ENCODE peak calls at places on chromosomes 3 and 15, in five cellular contexts. N, G, Z, I and H are unnamed samples.

GRCh38 chr15:52379395-52380111 is 83.9 kb upstream of the MYO5C start:
- DNase-seq in Z (no peak), G (no peak), N (peak), I (no peak), H (no peak)

GRCh38 chr3:109234300-109234699 is 82.0 kb downstream of the DPPA2 start:
- DNase-seq in N (no peak), Z (no peak), I (peak), G (no peak), H (no peak)

GRCh38 chr3:50153782-50154475 is 1.2 kb upstream of the SEMA3F start:
- DNase-seq in N (no peak), I (no peak), Z (no peak), G (no peak), H (no peak)

GRCh38 chr3:47318921-47319320 is 36.2 kb downstream of the KLHL18 start:
- DNase-seq in G (peak), Z (no peak), N (no peak), I (no peak), H (no peak)

GRCh38 chr15:92882697-92883642 is 17.2 kb upstream of the CHD2 start:
- DNase-seq in G (no peak), Z (no peak), I (no peak), N (no peak), H (no peak)

GRCh38 chr15:51322622-51323296 is 15.6 kb downstream of the CYP19A1 start:
- DNase-seq in G (no peak), N (no peak), Z (no peak), I (no peak), H (no peak)

GRCh38 chr3:64541803-64542202 is 146.0 kb downstream of the ADAMTS9 start:
- DNase-seq in G (no peak), Z (no peak), I (no peak), N (no peak), H (no peak)

GRCh38 chr15:78641876-78642275 is 866 bp upstream of the CHRNB4 start:
- DNase-seq in I (no peak), N (no peak), G (no peak), Z (no peak), H (no peak)

GRCh38 chr3:78253860-78254259 is 1214.0 kb downstream of the ROBO2 start:
- DNase-seq in N (no peak), I (no peak), Z (no peak), G (no peak), H (no peak)

GRCh38 chr3:182226995-182227394 is 515.3 kb downstream of the SOX2 start:
- DNase-seq in Z (no peak), N (no peak), G (no peak), I (no peak), H (no peak)

GRCh38 chr3:37163262-37164020 is 10.9 kb downstream of the LRRFIP2 start:
- DNase-seq in I (no peak), N (no peak), G (peak), Z (no peak), H (no peak)

GRCh38 chr15:35693286-35693685 is 147.3 kb upstream of the DPH6 start:
- DNase-seq in N (no peak), I (no peak), G (peak), Z (no peak), H (no peak)

GRCh38 chr15:43329960-43330779 is at the start of gene LCMT2:
- DNase-seq in N (peak), Z (peak), I (peak), G (peak), H (peak)

GRCh38 chr15:67137951-67138935 is 72.8 kb downstream of the SMAD3 start:
- DNase-seq in Z (no peak), G (peak), I (no peak), N (no peak), H (no peak)

GRCh38 chr3:170417090-170417489 is 1.6 kb upstream of the CLDN11 start:
- DNase-seq in G (no peak), I (no peak), Z (no peak), N (no peak), H (no peak)
- TF ChIP-seq RFX5 in G (no peak), I (no peak), Z (no peak), N (no peak), H (no peak)

DNA sequence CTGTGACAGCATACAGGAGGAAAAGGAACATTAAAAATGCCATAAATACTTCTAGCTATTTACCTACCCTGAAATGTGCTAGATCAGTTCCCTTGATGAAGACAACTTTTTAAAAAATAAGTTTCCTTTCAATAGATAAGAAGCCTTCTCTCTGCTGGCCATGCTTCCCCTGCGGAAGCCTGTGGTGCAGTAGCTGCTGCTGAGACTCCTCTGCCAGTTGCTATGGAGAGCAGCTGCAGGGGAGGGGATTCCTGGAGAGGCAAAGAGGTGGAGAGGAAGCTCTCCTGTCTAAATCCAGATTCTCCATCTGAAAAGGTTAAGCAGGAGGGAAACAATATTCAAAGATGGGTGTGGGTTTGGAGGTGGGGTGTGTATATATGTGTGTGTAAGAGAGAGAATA is 69.8 kb upstream of the BFSP2 start:
- DNase-seq in N (no peak), I (no peak), Z (no peak), G (no peak), H (no peak)
- TF ChIP-seq CEBPB in N (no peak), I (no peak), Z (no peak), G (no peak), H (no peak)

GRCh38 chr3:129121792-129122696 is at the start of gene RAB43:
- DNase-seq in G (peak), Z (peak), N (peak), I (peak), H (peak)

GRCh38 chr3:129118745-129119144 is 2.9 kb downstream of the RAB43 start:
- DNase-seq in G (no peak), I (no peak), Z (no peak), N (no peak), H (no peak)

GRCh38 chr3:129119365-129120100 is 2.1 kb downstream of the RAB43 start:
- DNase-seq in Z (no peak), N (no peak), I (no peak), G (no peak), H (peak)

GRCh38 chr3:129121016-129121791 is 400 bp downstream of the RAB43 start:
- DNase-seq in I (no peak), N (no peak), Z (no peak), G (peak), H (no peak)

GRCh38 chr3:129120254-129121004 is 1.2 kb downstream of the RAB43 start:
- DNase-seq in Z (peak), N (peak), I (peak), G (peak), H (peak)
- TF ChIP-seq RFX5 in Z (no peak), N (no peak), I (no peak), G (no peak), H (no peak)

GRCh38 chr3:184542577-184542976 is 19.0 kb upstream of the EPHB3 start:
- DNase-seq in N (no peak), Z (no peak), I (no peak), G (no peak), H (no peak)

GRCh38 chr3:184539801-184540440 is 21.7 kb upstream of the EPHB3 start:
- DNase-seq in I (peak), N (no peak), Z (no peak), G (no peak), H (no peak)

GRCh38 chr3:184538600-184539431 is 22.8 kb upstream of the EPHB3 start:
- DNase-seq in N (no peak), G (no peak), I (peak), Z (no peak), H (no peak)

GRCh38 chr3:184541886-184542562 is 19.6 kb upstream of the EPHB3 start:
- DNase-seq in Z (no peak), N (no peak), G (no peak), I (peak), H (no peak)

DNA sequence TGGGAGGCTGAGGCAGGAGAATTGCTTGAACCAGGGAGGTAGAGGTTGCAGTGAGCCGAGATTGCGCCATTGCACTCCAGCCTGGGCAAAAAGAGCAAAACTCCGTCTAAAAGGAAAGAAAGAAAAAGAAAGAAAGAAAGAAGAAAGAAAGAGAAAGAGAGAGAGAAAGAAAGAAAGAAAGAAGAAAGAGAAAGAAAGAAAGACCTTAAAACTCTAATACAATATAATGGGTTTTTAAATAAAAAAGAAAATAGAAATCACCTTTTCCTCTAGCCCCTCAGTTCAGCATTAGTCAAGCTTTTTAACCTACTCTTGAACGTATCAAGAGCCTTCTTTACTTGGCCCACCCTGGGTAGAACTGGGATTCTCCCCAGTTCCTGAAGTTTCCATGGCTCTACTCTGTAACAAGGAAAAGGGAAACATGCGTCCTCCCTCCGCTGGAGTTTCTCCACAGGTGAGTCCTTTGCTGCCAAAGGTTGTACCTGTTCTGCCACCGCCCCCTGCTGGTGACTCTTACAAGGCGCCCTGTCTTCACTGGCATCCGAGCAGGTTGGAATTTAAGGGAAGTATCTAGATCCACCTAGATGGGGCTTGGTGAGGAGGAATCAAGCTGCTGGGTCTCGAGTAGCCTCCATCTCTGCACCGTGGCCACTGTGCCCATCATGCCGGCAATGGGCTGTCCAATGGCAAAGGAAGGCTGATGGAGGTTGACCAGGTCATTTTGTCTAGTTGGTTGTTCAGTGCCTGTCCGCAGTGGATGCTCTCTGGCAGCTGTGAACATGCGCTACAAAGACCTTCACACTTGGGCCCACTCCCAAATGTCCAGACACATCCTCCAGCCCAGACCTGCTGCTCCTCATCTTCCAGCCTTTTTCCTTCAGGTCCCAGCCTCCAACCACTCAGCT is 20.6 kb upstream of the EPHB3 start:
- DNase-seq in I (peak), N (no peak), Z (peak), G (peak), H (peak)
- TF ChIP-seq CEBPB in I (peak), N (no peak), Z (no peak), G (no peak), H (no peak)

DNA sequence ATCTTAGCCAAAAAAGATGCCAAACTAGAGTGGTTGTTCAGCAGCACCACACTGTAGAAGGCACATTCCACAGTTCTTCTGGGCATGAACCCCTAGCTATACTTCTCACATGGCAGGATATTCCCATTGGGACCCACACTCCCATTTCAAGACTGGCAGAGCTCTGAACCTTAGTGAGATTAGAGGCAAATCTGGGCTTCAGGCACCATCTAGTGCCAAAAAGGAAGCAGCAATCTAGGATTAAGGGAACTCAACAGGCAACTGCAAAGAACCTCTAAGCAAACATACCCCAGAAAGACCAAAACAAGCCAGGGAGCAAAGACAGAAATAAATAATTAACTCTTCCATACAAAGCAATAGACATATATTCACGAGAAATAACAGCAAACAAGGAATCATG is 66.2 kb downstream of the TAFA4 start:
- DNase-seq in N (no peak), I (no peak), Z (no peak), G (no peak), H (no peak)
- TF ChIP-seq RFX5 in N (no peak), I (no peak), Z (no peak), G (no peak), H (no peak)

DNA sequence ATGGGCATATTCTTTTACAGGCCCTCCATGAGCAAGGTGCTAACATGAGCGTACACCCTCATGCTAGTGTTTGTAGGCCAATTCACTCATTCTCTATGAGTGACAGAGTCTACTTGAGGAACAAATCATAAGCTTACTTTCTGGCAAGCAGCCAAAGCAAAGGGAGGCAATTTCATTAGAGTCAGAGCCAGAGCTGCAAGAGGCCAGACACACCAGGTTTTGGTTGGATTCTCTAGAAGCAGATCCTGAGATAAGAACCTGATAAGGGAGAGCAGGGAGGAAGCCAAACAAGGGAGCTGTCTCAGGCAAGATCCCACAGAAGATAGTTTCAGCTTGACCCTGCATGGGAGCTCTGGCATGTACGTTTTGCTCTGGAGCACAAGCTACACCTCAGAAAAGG is 214.1 kb upstream of the CTNNB1 start:
- DNase-seq in G (no peak), I (no peak), N (no peak), Z (no peak), H (no peak)
- TF ChIP-seq CEBPB in G (no peak), I (no peak), N (no peak), Z (no peak), H (no peak)

DNA sequence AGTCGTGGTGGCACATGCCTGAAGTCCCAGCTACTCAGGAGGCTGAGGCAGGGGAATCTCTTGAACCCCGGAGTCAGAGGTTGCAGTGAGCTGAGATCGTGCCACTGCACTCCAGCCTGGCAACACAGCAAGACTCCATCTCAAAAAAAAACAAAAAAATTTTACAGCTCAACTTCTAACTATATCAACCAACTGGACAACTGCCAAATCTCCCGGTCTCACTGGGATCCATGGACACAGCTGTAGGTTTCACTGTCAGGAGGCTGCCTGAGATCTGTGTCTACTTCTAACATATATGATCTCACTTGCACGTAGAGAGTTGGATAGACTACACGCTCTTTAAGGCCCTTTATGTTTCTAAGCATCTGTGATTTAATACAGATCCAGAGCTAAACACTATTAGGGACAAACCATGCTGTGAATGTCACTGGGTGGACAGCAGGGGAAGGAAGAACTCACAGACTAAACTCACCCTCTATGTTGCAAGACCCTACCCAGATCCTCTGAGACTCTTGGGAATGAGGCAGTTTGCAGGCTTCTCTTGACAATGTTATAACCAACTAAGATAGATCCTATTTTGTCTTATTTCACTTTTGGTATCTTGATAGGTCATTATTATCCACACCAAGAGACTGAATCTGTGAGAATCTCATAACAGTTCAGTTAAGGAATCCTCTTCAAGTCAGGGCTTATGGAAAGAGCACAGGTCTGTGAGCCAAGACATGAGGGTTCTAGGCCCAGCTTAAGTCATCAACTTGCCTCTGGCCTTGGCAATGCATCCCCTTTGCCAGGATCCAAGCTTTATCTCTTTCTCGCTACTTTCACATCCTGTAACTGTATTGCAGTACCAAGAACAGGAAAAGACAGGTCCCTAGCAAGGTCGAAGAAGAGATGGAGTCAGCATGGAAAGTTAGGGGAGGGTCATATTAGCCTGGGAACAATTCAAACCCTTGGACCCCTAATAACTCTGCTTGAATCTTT is 13.2 kb upstream of the APOD start:
- DNase-seq in I (no peak), N (no peak), G (no peak), Z (no peak), H (no peak)
- TF ChIP-seq RFX5 in I (no peak), N (no peak), G (no peak), Z (no peak), H (no peak)

DNA sequence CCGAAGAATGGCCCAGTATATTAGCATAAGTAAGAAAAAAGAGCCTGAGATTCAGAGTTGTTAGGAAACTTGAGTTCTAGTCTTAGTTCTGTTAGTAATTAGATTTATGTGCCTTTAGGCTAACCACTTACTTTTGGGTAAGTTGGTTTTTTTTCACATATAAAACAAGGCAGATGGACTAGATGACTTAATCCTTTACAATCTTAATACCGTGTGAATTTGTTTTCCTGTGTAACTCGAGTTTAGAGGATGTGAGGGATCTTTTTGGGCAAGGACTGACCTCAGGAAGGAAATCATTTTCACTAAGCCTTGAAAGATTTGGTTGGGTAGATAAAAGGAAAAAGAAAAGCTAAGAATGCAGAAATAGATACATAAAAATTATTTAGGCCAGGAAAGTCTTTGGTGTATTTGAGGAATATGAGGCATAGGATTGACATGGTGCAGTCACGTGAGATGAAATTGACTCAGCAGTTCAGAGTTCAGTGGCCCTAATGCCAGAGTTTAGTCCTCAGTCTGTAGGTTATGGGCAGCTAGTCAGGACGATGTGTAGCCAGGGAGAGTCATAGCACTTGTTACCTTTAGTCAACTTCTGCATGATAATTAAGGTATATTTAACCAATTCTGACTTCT is 34.6 kb downstream of the PAK2 start:
- DNase-seq in N (peak), G (no peak), Z (no peak), I (no peak), H (peak)
- TF ChIP-seq CEBPB in N (no peak), G (no peak), Z (no peak), I (no peak), H (no peak)

GRCh38 chr3:194685723-194686413 is at the start of gene FAM43A:
- DNase-seq in I (peak), G (peak), N (no peak), Z (peak), H (peak)
- TF ChIP-seq RFX5 in I (no peak), G (no peak), N (no peak), Z (no peak), H (no peak)

GRCh38 chr15:55703873-55704285 is 39.1 kb downstream of the PRTG start:
- DNase-seq in Z (no peak), N (peak), G (peak), I (no peak), H (no peak)
- TF ChIP-seq CEBPB in Z (no peak), N (no peak), G (peak), I (no peak), H (no peak)